ENCODE peak calls at places on chromosomes 7 and 10, in five cellular contexts. One of them, this sample, is unnamed.
A peak's percentile ranks its signal among the peaks of the same experiment; 100 is the strongest.

GRCh38 chr7:129308047-129308446 is 83.2 kb downstream of the AHCYL2 start:
- DNase-seq in kidney glomerular epithelial cell: no peak
- DNase-seq in IMR-90: peak; percentile 64
- DNase-seq in endothelial cell: no peak
- DNase-seq in memory B cell: no peak
- DNase-seq in this sample: no peak

GRCh38 chr10:79111846-79112614 is 43.3 kb downstream of the ZMIZ1 start:
- DNase-seq in kidney glomerular epithelial cell: no peak
- DNase-seq in IMR-90: no peak
- DNase-seq in endothelial cell: no peak
- DNase-seq in memory B cell: no peak
- DNase-seq in this sample: no peak

GRCh38 chr7:45404622-45405021 is 169.5 kb upstream of the ADCY1 start:
- DNase-seq in kidney glomerular epithelial cell: no peak
- DNase-seq in IMR-90: no peak
- DNase-seq in endothelial cell: no peak
- DNase-seq in memory B cell: no peak
- DNase-seq in this sample: no peak

GRCh38 chr10:72370201-72370722 is 15.5 kb upstream of the DNAJB12 start:
- DNase-seq in kidney glomerular epithelial cell: no peak
- DNase-seq in IMR-90: no peak
- DNase-seq in endothelial cell: no peak
- DNase-seq in memory B cell: no peak
- DNase-seq in this sample: no peak

GRCh38 chr7:2116086-2116810 is 116.5 kb downstream of the MAD1L1 start:
- DNase-seq in kidney glomerular epithelial cell: no peak
- DNase-seq in IMR-90: peak; percentile 74
- DNase-seq in endothelial cell: no peak
- DNase-seq in memory B cell: no peak
- DNase-seq in this sample: no peak

GRCh38 chr10:132393695-132394181 is 3.3 kb upstream of the PWWP2B start:
- DNase-seq in kidney glomerular epithelial cell: no peak
- DNase-seq in IMR-90: no peak
- DNase-seq in endothelial cell: no peak
- DNase-seq in memory B cell: no peak
- DNase-seq in this sample: no peak

GRCh38 chr7:112143567-112143966 is 62.6 kb downstream of the DOCK4 start:
- DNase-seq in kidney glomerular epithelial cell: no peak
- DNase-seq in IMR-90: peak; percentile 94
- DNase-seq in endothelial cell: no peak
- DNase-seq in memory B cell: no peak
- DNase-seq in this sample: no peak

GRCh38 chr7:135508853-135509588 is 881 bp downstream of the CNOT4 start:
- DNase-seq in kidney glomerular epithelial cell: peak; percentile 44
- DNase-seq in IMR-90: peak; percentile 20
- DNase-seq in endothelial cell: peak; percentile 30
- DNase-seq in memory B cell: peak; percentile 16
- DNase-seq in this sample: no peak

GRCh38 chr10:61066661-61067353 is 122.8 kb upstream of the RHOBTB1 start:
- DNase-seq in kidney glomerular epithelial cell: no peak
- DNase-seq in IMR-90: no peak
- DNase-seq in endothelial cell: no peak
- DNase-seq in memory B cell: no peak
- DNase-seq in this sample: no peak

GRCh38 chr7:144955422-144955821 is 119.6 kb upstream of the TPK1 start:
- DNase-seq in kidney glomerular epithelial cell: no peak
- DNase-seq in IMR-90: no peak
- DNase-seq in endothelial cell: no peak
- DNase-seq in memory B cell: no peak
- DNase-seq in this sample: no peak

GRCh38 chr10:24858244-24858907 is 94.0 kb downstream of the PRTFDC1 start:
- DNase-seq in kidney glomerular epithelial cell: no peak
- DNase-seq in IMR-90: peak; percentile 73
- DNase-seq in endothelial cell: no peak
- DNase-seq in memory B cell: no peak
- DNase-seq in this sample: no peak